ENCODE peak calls at places on chromosomes 6 and 20, in five cellular contexts. A, D, W, I and O are unnamed samples.

GRCh38 chr6:136069119-136069518 is 181.0 kb downstream of the MTFR2 start:
- DNase-seq in A (no peak), D (no peak), W (no peak), I (no peak), O (no peak)

GRCh38 chr6:169420912-169421543 is 167.4 kb upstream of the THBS2 start:
- DNase-seq in A (no peak), D (no peak), W (peak; percentile 24), I (no peak), O (no peak)

GRCh38 chr6:101539510-101540245 is 146.2 kb downstream of the GRIK2 start:
- DNase-seq in A (no peak), D (no peak), W (no peak), I (no peak), O (no peak)

GRCh38 chr6:158773581-158774449 is 45.4 kb downstream of the EZR start:
- DNase-seq in A (no peak), D (peak; percentile 49), W (no peak), I (peak; percentile 35), O (no peak)

GRCh38 chr6:446418-447366 is 55.1 kb downstream of the IRF4 start:
- DNase-seq in A (no peak), D (no peak), W (no peak), I (peak; percentile 49), O (no peak)

GRCh38 chr6:14889172-14889571 is 356.7 kb upstream of the JARID2 start:
- DNase-seq in A (no peak), D (no peak), W (no peak), I (no peak), O (no peak)

GRCh38 chr6:106974999-106975698 is 620 bp upstream of the CD24 start:
- DNase-seq in A (no peak), D (peak; percentile 67), W (peak; percentile 72), I (no peak), O (no peak)

GRCh38 chr6:75467906-75468460 is 25.6 kb downstream of the FILIP1 start:
- DNase-seq in A (no peak), D (no peak), W (no peak), I (peak; percentile 65), O (no peak)

GRCh38 chr6:112780498-112781096 is 433.5 kb downstream of the RFPL4B start:
- DNase-seq in A (peak; percentile 50), D (peak; percentile 77), W (peak; percentile 66), I (peak; percentile 84), O (peak; percentile 41)

GRCh38 chr20:815914-816606 is 17.5 kb upstream of the FAM110A start:
- DNase-seq in A (peak; percentile 25), D (peak; percentile 49), W (peak; percentile 51), I (no peak), O (peak; percentile 34)

GRCh38 chr6:157629220-157629619 is 193.8 kb upstream of the SNX9 start:
- DNase-seq in A (no peak), D (no peak), W (no peak), I (peak; percentile 18), O (no peak)

GRCh38 chr6:10733151-10733715 is 10.4 kb downstream of the TMEM14C start:
- DNase-seq in A (no peak), D (no peak), W (no peak), I (peak; percentile 54), O (no peak)

GRCh38 chr6:109783245-109783990 is 92.3 kb downstream of the FIG4 start:
- DNase-seq in A (no peak), D (no peak), W (no peak), I (no peak), O (no peak)

GRCh38 chr6:137823826-137824501 is 43.1 kb upstream of the TNFAIP3 start:
- DNase-seq in A (peak; percentile 12), D (peak; percentile 21), W (no peak), I (peak; percentile 93), O (no peak)

GRCh38 chr20:6501061-6501460 is 266.4 kb upstream of the BMP2 start:
- DNase-seq in A (no peak), D (no peak), W (no peak), I (no peak), O (no peak)

GRCh38 chr20:48684501-48685041 is 143.2 kb downstream of the PREX1 start:
- DNase-seq in A (no peak), D (peak; percentile 59), W (no peak), I (no peak), O (no peak)

GRCh38 chr6:89487864-89488263 is 54.9 kb downstream of the ANKRD6 start:
- DNase-seq in A (no peak), D (no peak), W (no peak), I (no peak), O (peak; percentile 56)

GRCh38 chr20:39289316-39289715 is 327.2 kb downstream of the DHX35 start:
- DNase-seq in A (no peak), D (no peak), W (no peak), I (no peak), O (no peak)

GRCh38 chr6:111625511-111626331 is 20.0 kb upstream of the TRAF3IP2 start:
- DNase-seq in A (peak; percentile 39), D (no peak), W (no peak), I (peak; percentile 79), O (peak; percentile 55)

GRCh38 chr6:41199427-41200246 is 1.3 kb downstream of the TREML2 start:
- DNase-seq in A (no peak), D (no peak), W (no peak), I (no peak), O (no peak)

GRCh38 chr20:20666359-20666758 is 46.1 kb downstream of the RALGAPA2 start:
- DNase-seq in A (no peak), D (no peak), W (no peak), I (no peak), O (no peak)

GRCh38 chr20:59866338-59866737 is 67.1 kb downstream of the SYCP2 start:
- DNase-seq in A (no peak), D (no peak), W (no peak), I (no peak), O (no peak)

GRCh38 chr6:7542065-7542877 is 800 bp downstream of the DSP start:
- DNase-seq in A (no peak), D (peak; percentile 51), W (peak; percentile 30), I (no peak), O (no peak)

GRCh38 chr6:79119217-79119616 is 41.2 kb upstream of the PHIP start:
- DNase-seq in A (no peak), D (no peak), W (no peak), I (no peak), O (no peak)

GRCh38 chr6:22129751-22130150 is 167.1 kb downstream of the PRL start:
- DNase-seq in A (no peak), D (no peak), W (no peak), I (no peak), O (no peak)

GRCh38 chr6:2478200-2478599 is 232.8 kb upstream of the GMDS start:
- DNase-seq in A (no peak), D (no peak), W (no peak), I (no peak), O (no peak)

GRCh38 chr6:28258877-28259777 is at the start of gene NKAPL:
- DNase-seq in A (peak; percentile 62), D (peak; percentile 45), W (no peak), I (peak; percentile 93), O (peak; percentile 79)

GRCh38 chr6:32060966-32061655 is 22.9 kb downstream of the CYP21A2 start:
- DNase-seq in A (no peak), D (no peak), W (no peak), I (no peak), O (no peak)

GRCh38 chr6:55882731-55883595 is 7.6 kb upstream of the BMP5 start:
- DNase-seq in A (no peak), D (no peak), W (no peak), I (no peak), O (no peak)

GRCh38 chr6:15879372-15880261 is 216.8 kb upstream of the DTNBP1 start:
- DNase-seq in A (no peak), D (peak; percentile 51), W (no peak), I (peak; percentile 92), O (peak; percentile 41)

GRCh38 chr20:58542411-58543095 is 27.4 kb upstream of the APCDD1L start:
- DNase-seq in A (no peak), D (no peak), W (no peak), I (peak; percentile 38), O (no peak)

GRCh38 chr6:169857343-169858292 is 106.2 kb downstream of the ERMARD start:
- DNase-seq in A (no peak), D (no peak), W (no peak), I (no peak), O (no peak)

GRCh38 chr6:164563866-164564265 is 745.5 kb downstream of the C6orf118 start:
- DNase-seq in A (peak; percentile 6), D (no peak), W (no peak), I (no peak), O (no peak)